ENCODE peak calls at places on chromosomes 13 and 19, in ten cellular contexts. One of them, this sample, is unnamed.

GRCh38 chr13:40794414-40795368 is 5.3 kb downstream of the SLC25A15 start:
- DNase-seq in effector CD4-positive, alpha-beta T cell: no peak
- DNase-seq in PC-9: no peak
- DNase-seq in memory B cell: no peak
- DNase-seq in left colon: no peak
- DNase-seq in Right ventricle myocardium superior: no peak
- DNase-seq in brain microvascular endothelial cell: no peak
- DNase-seq in activated T-helper 1 cell treated with Interleukin-2 at 50 U/mL for 16 hours: no peak
- DNase-seq in left lung: no peak
- DNase-seq in ascending aorta: no peak
- DNase-seq in this sample: no peak

GRCh38 chr19:5652261-5652660 is 28.1 kb downstream of the MICOS13 start:
- DNase-seq in effector CD4-positive, alpha-beta T cell: no peak
- DNase-seq in PC-9: no peak
- DNase-seq in memory B cell: no peak
- DNase-seq in left colon: no peak
- DNase-seq in Right ventricle myocardium superior: no peak
- DNase-seq in brain microvascular endothelial cell: no peak
- DNase-seq in activated T-helper 1 cell treated with Interleukin-2 at 50 U/mL for 16 hours: no peak
- DNase-seq in left lung: no peak
- DNase-seq in ascending aorta: no peak
- DNase-seq in this sample: no peak

GRCh38 chr19:6071840-6072239 is 38.5 kb downstream of the RFX2 start:
- DNase-seq in effector CD4-positive, alpha-beta T cell: no peak
- DNase-seq in PC-9: no peak
- DNase-seq in memory B cell: no peak
- DNase-seq in left colon: no peak
- DNase-seq in Right ventricle myocardium superior: no peak
- DNase-seq in brain microvascular endothelial cell: no peak
- DNase-seq in activated T-helper 1 cell treated with Interleukin-2 at 50 U/mL for 16 hours: no peak
- DNase-seq in left lung: no peak
- DNase-seq in ascending aorta: no peak
- DNase-seq in this sample: no peak

GRCh38 chr13:20461481-20461859 is 64.2 kb downstream of the CRYL1 start:
- DNase-seq in effector CD4-positive, alpha-beta T cell: no peak
- DNase-seq in PC-9: no peak
- DNase-seq in memory B cell: no peak
- DNase-seq in left colon: no peak
- DNase-seq in Right ventricle myocardium superior: no peak
- DNase-seq in brain microvascular endothelial cell: peak
- DNase-seq in activated T-helper 1 cell treated with Interleukin-2 at 50 U/mL for 16 hours: no peak
- DNase-seq in left lung: no peak
- DNase-seq in ascending aorta: no peak
- DNase-seq in this sample: peak

GRCh38 chr13:107867701-107868661 is 347.4 kb downstream of the LIG4 start:
- DNase-seq in effector CD4-positive, alpha-beta T cell: no peak
- DNase-seq in PC-9: peak
- DNase-seq in memory B cell: no peak
- DNase-seq in left colon: no peak
- DNase-seq in Right ventricle myocardium superior: no peak
- DNase-seq in brain microvascular endothelial cell: peak
- DNase-seq in activated T-helper 1 cell treated with Interleukin-2 at 50 U/mL for 16 hours: no peak
- DNase-seq in left lung: peak
- DNase-seq in ascending aorta: no peak
- DNase-seq in this sample: peak

GRCh38 chr13:23506071-23506820 is 64.0 kb upstream of the TNFRSF19 start:
- DNase-seq in effector CD4-positive, alpha-beta T cell: no peak
- DNase-seq in PC-9: no peak
- DNase-seq in memory B cell: no peak
- DNase-seq in left colon: no peak
- DNase-seq in Right ventricle myocardium superior: no peak
- DNase-seq in brain microvascular endothelial cell: no peak
- DNase-seq in activated T-helper 1 cell treated with Interleukin-2 at 50 U/mL for 16 hours: no peak
- DNase-seq in left lung: no peak
- DNase-seq in ascending aorta: no peak
- DNase-seq in this sample: peak

GRCh38 chr19:38614289-38614688 is 3.5 kb downstream of the MAP4K1 start:
- DNase-seq in effector CD4-positive, alpha-beta T cell: no peak
- DNase-seq in PC-9: no peak
- DNase-seq in memory B cell: no peak
- DNase-seq in left colon: no peak
- DNase-seq in Right ventricle myocardium superior: no peak
- DNase-seq in brain microvascular endothelial cell: no peak
- DNase-seq in activated T-helper 1 cell treated with Interleukin-2 at 50 U/mL for 16 hours: no peak
- DNase-seq in left lung: no peak
- DNase-seq in ascending aorta: no peak
- DNase-seq in this sample: no peak

GRCh38 chr19:811007-811434 is 10.7 kb downstream of the PLPPR3 start:
- DNase-seq in effector CD4-positive, alpha-beta T cell: peak
- DNase-seq in PC-9: no peak
- DNase-seq in memory B cell: no peak
- DNase-seq in left colon: no peak
- DNase-seq in Right ventricle myocardium superior: no peak
- DNase-seq in brain microvascular endothelial cell: no peak
- DNase-seq in activated T-helper 1 cell treated with Interleukin-2 at 50 U/mL for 16 hours: no peak
- DNase-seq in left lung: no peak
- DNase-seq in ascending aorta: no peak
- DNase-seq in this sample: no peak

GRCh38 chr13:106756446-106756845 is 188.5 kb upstream of the ARGLU1 start:
- DNase-seq in effector CD4-positive, alpha-beta T cell: no peak
- DNase-seq in PC-9: no peak
- DNase-seq in memory B cell: no peak
- DNase-seq in left colon: no peak
- DNase-seq in Right ventricle myocardium superior: no peak
- DNase-seq in brain microvascular endothelial cell: no peak
- DNase-seq in activated T-helper 1 cell treated with Interleukin-2 at 50 U/mL for 16 hours: no peak
- DNase-seq in left lung: no peak
- DNase-seq in ascending aorta: no peak
- DNase-seq in this sample: no peak

GRCh38 chr19:1883784-1884183 is 1.5 kb downstream of the ABHD17A start:
- DNase-seq in effector CD4-positive, alpha-beta T cell: no peak
- DNase-seq in PC-9: no peak
- DNase-seq in memory B cell: no peak
- DNase-seq in left colon: no peak
- DNase-seq in Right ventricle myocardium superior: no peak
- DNase-seq in brain microvascular endothelial cell: no peak
- DNase-seq in activated T-helper 1 cell treated with Interleukin-2 at 50 U/mL for 16 hours: no peak
- DNase-seq in left lung: no peak
- DNase-seq in ascending aorta: no peak
- DNase-seq in this sample: no peak

GRCh38 chr13:84917252-84917878 is 881.9 kb downstream of the SLITRK6 start:
- DNase-seq in effector CD4-positive, alpha-beta T cell: no peak
- DNase-seq in PC-9: no peak
- DNase-seq in memory B cell: no peak
- DNase-seq in left colon: no peak
- DNase-seq in Right ventricle myocardium superior: no peak
- DNase-seq in brain microvascular endothelial cell: no peak
- DNase-seq in activated T-helper 1 cell treated with Interleukin-2 at 50 U/mL for 16 hours: no peak
- DNase-seq in left lung: no peak
- DNase-seq in ascending aorta: no peak
- DNase-seq in this sample: peak

GRCh38 chr13:66879971-66880370 is 350.2 kb downstream of the PCDH9 start:
- DNase-seq in effector CD4-positive, alpha-beta T cell: no peak
- DNase-seq in PC-9: no peak
- DNase-seq in memory B cell: no peak
- DNase-seq in left colon: no peak
- DNase-seq in Right ventricle myocardium superior: no peak
- DNase-seq in brain microvascular endothelial cell: no peak
- DNase-seq in activated T-helper 1 cell treated with Interleukin-2 at 50 U/mL for 16 hours: no peak
- DNase-seq in left lung: no peak
- DNase-seq in ascending aorta: no peak
- DNase-seq in this sample: no peak

GRCh38 chr13:30851697-30852096 is 54.4 kb upstream of the MEDAG start:
- DNase-seq in effector CD4-positive, alpha-beta T cell: no peak
- DNase-seq in PC-9: no peak
- DNase-seq in memory B cell: no peak
- DNase-seq in left colon: no peak
- DNase-seq in Right ventricle myocardium superior: no peak
- DNase-seq in brain microvascular endothelial cell: no peak
- DNase-seq in activated T-helper 1 cell treated with Interleukin-2 at 50 U/mL for 16 hours: no peak
- DNase-seq in left lung: no peak
- DNase-seq in ascending aorta: no peak
- DNase-seq in this sample: no peak

GRCh38 chr13:32468502-32469147 is 40.7 kb upstream of the N4BP2L1 start:
- DNase-seq in effector CD4-positive, alpha-beta T cell: no peak
- DNase-seq in PC-9: no peak
- DNase-seq in memory B cell: no peak
- DNase-seq in left colon: no peak
- DNase-seq in Right ventricle myocardium superior: no peak
- DNase-seq in brain microvascular endothelial cell: no peak
- DNase-seq in activated T-helper 1 cell treated with Interleukin-2 at 50 U/mL for 16 hours: no peak
- DNase-seq in left lung: no peak
- DNase-seq in ascending aorta: no peak
- DNase-seq in this sample: no peak

GRCh38 chr13:107554355-107554905 is 660.9 kb downstream of the LIG4 start:
- DNase-seq in effector CD4-positive, alpha-beta T cell: no peak
- DNase-seq in PC-9: no peak
- DNase-seq in memory B cell: no peak
- DNase-seq in left colon: no peak
- DNase-seq in Right ventricle myocardium superior: no peak
- DNase-seq in brain microvascular endothelial cell: no peak
- DNase-seq in activated T-helper 1 cell treated with Interleukin-2 at 50 U/mL for 16 hours: no peak
- DNase-seq in left lung: no peak
- DNase-seq in ascending aorta: no peak
- DNase-seq in this sample: no peak

GRCh38 chr19:40724315-40724714 is 7.4 kb downstream of the ITPKC start:
- DNase-seq in effector CD4-positive, alpha-beta T cell: no peak
- DNase-seq in PC-9: no peak
- DNase-seq in memory B cell: no peak
- DNase-seq in left colon: no peak
- DNase-seq in Right ventricle myocardium superior: no peak
- DNase-seq in brain microvascular endothelial cell: no peak
- DNase-seq in activated T-helper 1 cell treated with Interleukin-2 at 50 U/mL for 16 hours: no peak
- DNase-seq in left lung: no peak
- DNase-seq in ascending aorta: no peak
- DNase-seq in this sample: no peak

GRCh38 chr19:53980553-53981407 is 10.7 kb upstream of the CACNG6 start:
- DNase-seq in effector CD4-positive, alpha-beta T cell: no peak
- DNase-seq in PC-9: peak
- DNase-seq in memory B cell: no peak
- DNase-seq in left colon: peak
- DNase-seq in Right ventricle myocardium superior: no peak
- DNase-seq in brain microvascular endothelial cell: peak
- DNase-seq in activated T-helper 1 cell treated with Interleukin-2 at 50 U/mL for 16 hours: no peak
- DNase-seq in left lung: no peak
- DNase-seq in ascending aorta: no peak
- DNase-seq in this sample: peak

GRCh38 chr13:100855151-100855550 is 180.6 kb upstream of the TMTC4 start:
- DNase-seq in effector CD4-positive, alpha-beta T cell: no peak
- DNase-seq in PC-9: no peak
- DNase-seq in memory B cell: no peak
- DNase-seq in left colon: no peak
- DNase-seq in Right ventricle myocardium superior: no peak
- DNase-seq in brain microvascular endothelial cell: no peak
- DNase-seq in activated T-helper 1 cell treated with Interleukin-2 at 50 U/mL for 16 hours: no peak
- DNase-seq in left lung: no peak
- DNase-seq in ascending aorta: no peak
- DNase-seq in this sample: no peak

GRCh38 chr13:90233933-90234672 is 1113.4 kb upstream of the MIR17HG start:
- DNase-seq in effector CD4-positive, alpha-beta T cell: no peak
- DNase-seq in PC-9: no peak
- DNase-seq in memory B cell: no peak
- DNase-seq in left colon: no peak
- DNase-seq in Right ventricle myocardium superior: no peak
- DNase-seq in brain microvascular endothelial cell: no peak
- DNase-seq in activated T-helper 1 cell treated with Interleukin-2 at 50 U/mL for 16 hours: no peak
- DNase-seq in left lung: no peak
- DNase-seq in ascending aorta: no peak
- DNase-seq in this sample: no peak

GRCh38 chr13:50375792-50376191 is 360.5 kb downstream of the KCNRG start:
- DNase-seq in effector CD4-positive, alpha-beta T cell: no peak
- DNase-seq in PC-9: no peak
- DNase-seq in memory B cell: no peak
- DNase-seq in left colon: no peak
- DNase-seq in Right ventricle myocardium superior: no peak
- DNase-seq in brain microvascular endothelial cell: peak
- DNase-seq in activated T-helper 1 cell treated with Interleukin-2 at 50 U/mL for 16 hours: no peak
- DNase-seq in left lung: no peak
- DNase-seq in ascending aorta: no peak
- DNase-seq in this sample: peak

GRCh38 chr19:15836345-15836594 is 20.8 kb upstream of the OR10H1 start:
- DNase-seq in effector CD4-positive, alpha-beta T cell: no peak
- DNase-seq in PC-9: no peak
- DNase-seq in memory B cell: no peak
- DNase-seq in left colon: no peak
- DNase-seq in Right ventricle myocardium superior: no peak
- DNase-seq in brain microvascular endothelial cell: peak
- DNase-seq in activated T-helper 1 cell treated with Interleukin-2 at 50 U/mL for 16 hours: peak
- DNase-seq in left lung: no peak
- DNase-seq in ascending aorta: no peak
- DNase-seq in this sample: peak